ENCODE peak calls at places on chromosomes 3 and 15, in four cellular contexts. L is BJ, I is astrocyte of the spinal cord, Y is choroid plexus epithelial cell. F is an unnamed sample.

GRCh38 chr15:84604804-84605203 is 4.0 kb downstream of the ZSCAN2 start:
- DNase-seq in L (no peak), Y (no peak), I (no peak), F (no peak)

GRCh38 chr15:78174398-78174797 is 25.2 kb downstream of the IDH3A start:
- DNase-seq in L (no peak), I (no peak), Y (no peak), F (no peak)

GRCh38 chr15:28116521-28117488 is 17.7 kb upstream of the OCA2 start:
- DNase-seq in I (no peak), Y (no peak), L (no peak), F (no peak)

GRCh38 chr15:68666120-68666811 is 87.5 kb downstream of the CORO2B start:
- DNase-seq in Y (no peak), L (no peak), I (no peak), F (no peak)

GRCh38 chr3:174466471-174467054 is 392.6 kb upstream of the NAALADL2 start:
- DNase-seq in I (no peak), L (no peak), Y (no peak), F (no peak)

GRCh38 chr3:67819447-67819846 is 165.0 kb upstream of the SUCLG2 start:
- DNase-seq in I (no peak), Y (peak; percentile 9), L (no peak), F (no peak)

GRCh38 chr3:40309925-40310635 is 573 bp downstream of the EIF1B start:
- DNase-seq in Y (peak; percentile 57), L (no peak), I (peak; percentile 50), F (no peak)

GRCh38 chr3:98008751-98009373 is 26.3 kb downstream of the GABRR3 start:
- DNase-seq in L (no peak), I (no peak), Y (no peak), F (no peak)

GRCh38 chr15:65421360-65422215 is 1.2 kb downstream of the IGDCC4 start:
- DNase-seq in I (peak; percentile 94), Y (peak; percentile 67), L (no peak), F (no peak)

GRCh38 chr3:64445318-64446300 is 220.3 kb upstream of the PRICKLE2 start:
- DNase-seq in L (no peak), Y (peak; percentile 51), I (no peak), F (no peak)

GRCh38 chr3:124850633-124851032 is 36.5 kb downstream of the ITGB5 start:
- DNase-seq in Y (peak; percentile 78), I (peak; percentile 68), L (no peak), F (peak; percentile 30)

GRCh38 chr3:86673981-86674380 is 317.0 kb downstream of the VGLL3 start:
- DNase-seq in I (no peak), Y (no peak), L (no peak), F (no peak)

GRCh38 chr3:52171577-52172261 is 17.5 kb upstream of the POC1A start:
- DNase-seq in Y (peak; percentile 51), I (peak; percentile 6), L (no peak), F (no peak)

GRCh38 chr3:175980731-175981130 is 1121.6 kb downstream of the NAALADL2 start:
- DNase-seq in I (no peak), L (peak; percentile 43), Y (peak; percentile 15), F (no peak)

GRCh38 chr3:136251511-136251910 is 1.4 kb downstream of the PCCB start:
- DNase-seq in L (no peak), Y (no peak), I (no peak), F (no peak)

GRCh38 chr3:180421221-180421620 is 180.7 kb upstream of the TTC14 start:
- DNase-seq in I (no peak), Y (peak; percentile 31), L (no peak), F (no peak)

DNA sequence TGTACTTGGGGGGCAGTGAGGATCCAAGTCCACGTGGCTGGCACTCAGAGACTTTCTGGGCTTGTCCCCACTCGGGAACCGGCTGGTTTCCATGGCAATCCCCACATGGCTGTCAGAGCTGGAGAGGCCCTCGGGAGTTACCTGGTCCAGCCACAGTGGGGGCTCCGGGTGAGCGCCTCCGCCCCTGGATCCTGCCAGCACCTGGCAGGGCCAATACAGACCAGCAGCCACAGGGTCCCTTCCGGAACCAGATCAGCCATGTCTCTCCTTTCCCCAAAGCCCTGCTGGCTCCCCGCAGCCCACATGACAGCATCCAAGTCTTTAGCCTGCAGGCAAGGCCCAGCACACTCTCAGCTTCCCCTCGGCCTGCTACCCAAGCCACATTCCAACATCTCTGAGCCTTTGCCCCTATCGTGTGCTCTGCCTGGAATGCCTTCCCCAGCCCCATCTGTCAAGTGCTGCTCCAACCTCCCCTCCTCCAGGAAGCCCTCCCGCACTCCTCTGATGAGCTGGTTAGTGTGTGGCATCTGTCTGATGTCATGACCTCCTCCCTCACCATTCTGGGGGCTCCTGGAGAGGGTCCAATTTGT is 8.6 kb downstream of the PLXND1 start:
- DNase-seq in I (no peak), L (no peak), Y (peak; percentile 56), F (no peak)
- H3K4me3 ChIP-seq in I (no peak overlapping the region), L (no peak overlapping the region), Y (no peak overlapping the region), F (no peak overlapping the region)

GRCh38 chr3:9781978-9782575 is 10.2 kb downstream of the TADA3 start:
- DNase-seq in L (no peak), Y (no peak), I (no peak), F (no peak)
- H3K4me3 ChIP-seq in L (no peak overlapping the region), Y (no peak overlapping the region), I (no peak overlapping the region), F (no peak overlapping the region)

GRCh38 chr15:45448516-45448915 is 70.2 kb upstream of the GATM start:
- DNase-seq in I (no peak), Y (peak; percentile 38), L (no peak), F (no peak)

GRCh38 chr15:45449878-45450277 is 71.5 kb upstream of the GATM start:
- DNase-seq in Y (no peak), I (no peak), L (no peak), F (no peak)

GRCh38 chr15:45449387-45449786 is 71.0 kb upstream of the GATM start:
- DNase-seq in Y (no peak), I (no peak), L (no peak), F (no peak)

GRCh38 chr15:45451265-45451664 is 71.3 kb downstream of the SLC30A4 start:
- DNase-seq in Y (no peak), L (no peak), I (no peak), F (no peak)

DNA sequence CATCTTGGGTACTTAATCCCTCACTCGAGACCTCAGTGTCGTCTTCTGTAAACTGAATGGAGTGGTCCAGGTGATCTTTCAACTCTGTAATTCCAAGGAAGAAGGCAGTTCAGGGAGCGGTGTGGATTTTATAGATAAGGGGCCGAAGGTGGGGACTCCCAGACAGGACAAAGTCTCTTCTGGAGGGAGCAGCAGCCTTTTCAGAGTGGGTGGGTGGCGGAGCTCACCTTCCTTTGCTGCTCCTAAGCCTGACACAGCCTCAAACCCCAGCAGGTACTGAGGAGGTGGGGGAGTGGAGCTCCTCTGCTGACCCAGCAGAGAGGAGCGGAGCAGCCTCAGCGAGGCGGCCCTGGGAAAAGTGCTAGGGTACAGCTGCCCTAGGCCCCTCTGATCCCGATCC is 72.1 kb downstream of the SLC30A4 start:
- DNase-seq in Y (no peak), I (no peak), L (no peak), F (no peak)
- H3K4me3 ChIP-seq in Y (no peak overlapping the region), I (no peak overlapping the region), L (no peak overlapping the region), F (no peak overlapping the region)

GRCh38 chr3:120284702-120285507 is at the start of gene GPR156:
- DNase-seq in Y (peak; percentile 18), L (no peak), I (no peak), F (no peak)
- H3K4me3 ChIP-seq in Y (peak within 1 kb of the TSS; percentile 63), L (peak within 1 kb of the TSS; percentile 49), I (peak within 1 kb of the TSS; percentile 55), F (peak within 1 kb of the TSS; percentile 58)

DNA sequence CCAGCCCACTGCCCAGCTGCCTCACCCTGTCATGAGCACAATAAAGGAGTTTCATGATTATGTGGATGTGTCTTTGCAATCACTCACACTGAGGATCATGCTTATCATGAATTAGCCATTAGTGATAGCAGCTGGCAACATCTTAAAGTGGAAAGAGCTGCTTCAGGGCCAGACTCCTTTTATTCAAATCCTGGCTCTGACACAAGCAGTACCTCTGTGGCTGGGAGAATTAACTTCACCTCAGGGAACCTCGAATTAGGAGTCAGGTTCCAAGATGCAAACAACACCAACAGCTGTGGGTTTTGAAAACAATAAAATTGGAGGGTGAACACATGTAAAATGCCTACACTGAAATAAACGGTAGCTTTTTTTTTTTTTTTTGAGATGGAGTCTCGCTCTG is 6.7 kb upstream of the SCAP start:
- DNase-seq in L (no peak), Y (no peak), I (no peak), F (no peak)
- H3K4me3 ChIP-seq in L (no peak overlapping the region), Y (no peak overlapping the region), I (no peak overlapping the region), F (no peak overlapping the region)

DNA sequence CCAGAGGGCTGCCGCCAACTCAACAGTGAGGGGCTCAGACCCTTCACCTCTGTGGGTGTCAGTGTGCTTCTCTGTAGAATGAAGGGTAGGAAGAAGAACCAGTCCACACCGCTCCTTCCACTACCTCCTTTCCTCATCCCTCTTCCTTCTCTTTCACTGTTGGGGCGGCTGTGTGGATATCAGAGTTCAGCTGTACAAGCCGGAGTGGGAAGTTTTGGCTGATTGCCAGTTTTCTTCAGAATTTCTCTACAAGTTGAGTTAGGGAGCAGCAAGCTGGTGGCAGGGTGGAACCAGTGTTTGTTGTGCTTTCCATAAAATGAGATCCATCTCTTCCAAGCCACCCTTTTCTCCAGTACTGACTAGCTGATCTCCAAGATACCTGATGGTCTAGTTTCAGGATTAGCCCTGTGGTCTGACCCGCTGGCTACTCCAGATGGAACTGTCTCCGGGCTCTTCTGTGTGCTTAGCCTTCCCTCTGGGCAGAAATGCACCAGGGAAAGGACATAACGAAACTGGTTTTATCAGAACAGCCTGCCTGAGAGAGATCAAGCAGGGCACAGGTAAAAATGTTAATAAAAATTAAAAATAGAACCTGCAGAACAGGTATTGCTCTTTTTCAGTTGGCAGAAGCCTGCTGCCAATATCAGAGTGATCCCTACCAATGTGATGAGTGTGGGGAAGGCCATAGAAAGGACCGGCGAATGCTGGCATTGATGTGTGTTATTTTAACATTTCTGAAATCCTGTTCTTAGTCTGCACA is 169.9 kb upstream of the TSC22D2 start:
- DNase-seq in I (no peak), L (no peak), Y (no peak), F (no peak)
- H3K4me3 ChIP-seq in I (no peak overlapping the region), L (no peak overlapping the region), Y (no peak overlapping the region), F (no peak overlapping the region)

F was measured in skeletal muscle cell.